ENCODE peak calls at places on chromosomes 11 and 22, in nine cellular contexts. One of them, this sample, is unnamed.

GRCh38 chr11:121478895-121479281 is 26.1 kb upstream of the SORL1-AS1 start:
- DNase-seq in kidney glomerular epithelial cell: no peak
- DNase-seq in left colon: no peak
- DNase-seq in NCI-H460: no peak
- DNase-seq in stimulated activated CD8-positive, alpha-beta memory T cell treated with anti-CD3 and anti-CD28 coated beads, Interleukin-7, amount 100 ng/mL, for 1 hour: no peak
- DNase-seq in GM23338: no peak
- DNase-seq in Kasumi-1: no peak
- DNase-seq in kidney epithelial cell: no peak
- DNase-seq in dermis microvascular lymphatic vessel endothelial cell: no peak
- DNase-seq in this sample: no peak

GRCh38 chr11:638616-639323 is 1.7 kb downstream of the DRD4 start:
- DNase-seq in kidney glomerular epithelial cell: peak; percentile 38
- DNase-seq in left colon: no peak
- DNase-seq in NCI-H460: no peak
- DNase-seq in stimulated activated CD8-positive, alpha-beta memory T cell treated with anti-CD3 and anti-CD28 coated beads, Interleukin-7, amount 100 ng/mL, for 1 hour: no peak
- DNase-seq in GM23338: peak; percentile 78
- DNase-seq in Kasumi-1: no peak
- DNase-seq in kidney epithelial cell: no peak
- DNase-seq in dermis microvascular lymphatic vessel endothelial cell: peak; percentile 40
- DNase-seq in this sample: no peak

GRCh38 chr11:69822676-69823494 is 3.7 kb upstream of the FGF3 start:
- DNase-seq in kidney glomerular epithelial cell: no peak
- DNase-seq in left colon: no peak
- DNase-seq in NCI-H460: no peak
- DNase-seq in stimulated activated CD8-positive, alpha-beta memory T cell treated with anti-CD3 and anti-CD28 coated beads, Interleukin-7, amount 100 ng/mL, for 1 hour: no peak
- DNase-seq in GM23338: no peak
- DNase-seq in Kasumi-1: no peak
- DNase-seq in kidney epithelial cell: no peak
- DNase-seq in dermis microvascular lymphatic vessel endothelial cell: no peak
- DNase-seq in this sample: no peak

GRCh38 chr11:130679247-130679646 is 230.8 kb downstream of the ADAMTS15 start:
- DNase-seq in kidney glomerular epithelial cell: no peak
- DNase-seq in left colon: no peak
- DNase-seq in NCI-H460: no peak
- DNase-seq in stimulated activated CD8-positive, alpha-beta memory T cell treated with anti-CD3 and anti-CD28 coated beads, Interleukin-7, amount 100 ng/mL, for 1 hour: no peak
- DNase-seq in GM23338: no peak
- DNase-seq in Kasumi-1: no peak
- DNase-seq in kidney epithelial cell: no peak
- DNase-seq in dermis microvascular lymphatic vessel endothelial cell: no peak
- DNase-seq in this sample: no peak

GRCh38 chr11:17547051-17547577 is at the start of gene OTOG:
- DNase-seq in kidney glomerular epithelial cell: no peak
- DNase-seq in left colon: no peak
- DNase-seq in NCI-H460: no peak
- DNase-seq in stimulated activated CD8-positive, alpha-beta memory T cell treated with anti-CD3 and anti-CD28 coated beads, Interleukin-7, amount 100 ng/mL, for 1 hour: no peak
- DNase-seq in GM23338: peak; percentile 95
- DNase-seq in Kasumi-1: no peak
- DNase-seq in kidney epithelial cell: no peak
- DNase-seq in dermis microvascular lymphatic vessel endothelial cell: no peak
- DNase-seq in this sample: peak; percentile 85

GRCh38 chr22:47605441-47605840 is 843.0 kb downstream of the TBC1D22A start:
- DNase-seq in kidney glomerular epithelial cell: no peak
- DNase-seq in left colon: no peak
- DNase-seq in NCI-H460: no peak
- DNase-seq in stimulated activated CD8-positive, alpha-beta memory T cell treated with anti-CD3 and anti-CD28 coated beads, Interleukin-7, amount 100 ng/mL, for 1 hour: no peak
- DNase-seq in GM23338: no peak
- DNase-seq in Kasumi-1: no peak
- DNase-seq in kidney epithelial cell: no peak
- DNase-seq in dermis microvascular lymphatic vessel endothelial cell: no peak
- DNase-seq in this sample: no peak

GRCh38 chr22:25057013-25057881 is 104.7 kb downstream of the KIAA1671 start:
- DNase-seq in kidney glomerular epithelial cell: peak; percentile 21
- DNase-seq in left colon: no peak
- DNase-seq in NCI-H460: peak; percentile 34
- DNase-seq in stimulated activated CD8-positive, alpha-beta memory T cell treated with anti-CD3 and anti-CD28 coated beads, Interleukin-7, amount 100 ng/mL, for 1 hour: peak; percentile 60
- DNase-seq in GM23338: peak; percentile 86
- DNase-seq in Kasumi-1: peak; percentile 29
- DNase-seq in kidney epithelial cell: no peak
- DNase-seq in dermis microvascular lymphatic vessel endothelial cell: peak; percentile 55
- DNase-seq in this sample: peak; percentile 72

GRCh38 chr11:14980854-14981253 is 8.7 kb upstream of the CALCA start:
- DNase-seq in kidney glomerular epithelial cell: no peak
- DNase-seq in left colon: no peak
- DNase-seq in NCI-H460: no peak
- DNase-seq in stimulated activated CD8-positive, alpha-beta memory T cell treated with anti-CD3 and anti-CD28 coated beads, Interleukin-7, amount 100 ng/mL, for 1 hour: no peak
- DNase-seq in GM23338: no peak
- DNase-seq in Kasumi-1: no peak
- DNase-seq in kidney epithelial cell: no peak
- DNase-seq in dermis microvascular lymphatic vessel endothelial cell: no peak
- DNase-seq in this sample: no peak

GRCh38 chr11:77175869-77176539 is 48.0 kb downstream of the MYO7A start:
- DNase-seq in kidney glomerular epithelial cell: no peak
- DNase-seq in left colon: no peak
- DNase-seq in NCI-H460: no peak
- DNase-seq in stimulated activated CD8-positive, alpha-beta memory T cell treated with anti-CD3 and anti-CD28 coated beads, Interleukin-7, amount 100 ng/mL, for 1 hour: no peak
- DNase-seq in GM23338: peak; percentile 72
- DNase-seq in Kasumi-1: peak; percentile 92
- DNase-seq in kidney epithelial cell: no peak
- DNase-seq in dermis microvascular lymphatic vessel endothelial cell: no peak
- DNase-seq in this sample: no peak

GRCh38 chr22:49012695-49013094 is 815.0 kb downstream of the BRD1 start:
- DNase-seq in kidney glomerular epithelial cell: no peak
- DNase-seq in left colon: no peak
- DNase-seq in NCI-H460: no peak
- DNase-seq in stimulated activated CD8-positive, alpha-beta memory T cell treated with anti-CD3 and anti-CD28 coated beads, Interleukin-7, amount 100 ng/mL, for 1 hour: no peak
- DNase-seq in GM23338: no peak
- DNase-seq in Kasumi-1: no peak
- DNase-seq in kidney epithelial cell: no peak
- DNase-seq in dermis microvascular lymphatic vessel endothelial cell: no peak
- DNase-seq in this sample: no peak

This sample was measured in NCI-H1092 treated with DMSO at 0.1 percent for 48 hours.